ENCODE peak calls at places on chromosomes 12 and 14, in ten cellular contexts. One of them, this sample, is unnamed.
A peak's percentile ranks its signal among the peaks of the same experiment; 100 is the strongest.

GRCh38 chr12:77685112-77685511 is 145.6 kb upstream of the NAV3 start:
- DNase-seq in lower leg skin: peak; percentile 85
- DNase-seq in hepatocyte: peak; percentile 84
- DNase-seq in mesendoderm: peak; percentile 71
- DNase-seq in transverse colon: peak; percentile 47
- DNase-seq in A549: peak; percentile 13
- DNase-seq in lower lobe of right lung: no peak
- DNase-seq in tibial artery: peak; percentile 31
- DNase-seq in mammary epithelial cell: peak; percentile 60
- DNase-seq in SJCRH30: peak; percentile 58
- DNase-seq in this sample: peak; percentile 88

GRCh38 chr14:84785997-84786396 is 743.9 kb upstream of the FLRT2 start:
- DNase-seq in lower leg skin: no peak
- DNase-seq in hepatocyte: no peak
- DNase-seq in mesendoderm: no peak
- DNase-seq in transverse colon: no peak
- DNase-seq in A549: no peak
- DNase-seq in lower lobe of right lung: no peak
- DNase-seq in tibial artery: no peak
- DNase-seq in mammary epithelial cell: no peak
- DNase-seq in SJCRH30: no peak
- DNase-seq in this sample: no peak

GRCh38 chr14:90693413-90693812 is 122.8 kb downstream of the TTC7B start:
- DNase-seq in lower leg skin: no peak
- DNase-seq in hepatocyte: no peak
- DNase-seq in mesendoderm: no peak
- DNase-seq in transverse colon: no peak
- DNase-seq in A549: no peak
- DNase-seq in lower lobe of right lung: no peak
- DNase-seq in tibial artery: no peak
- DNase-seq in mammary epithelial cell: no peak
- DNase-seq in SJCRH30: peak; percentile 71
- DNase-seq in this sample: no peak

GRCh38 chr14:64983439-64984310 is 3.0 kb upstream of the FNTB start:
- DNase-seq in lower leg skin: peak; percentile 76
- DNase-seq in hepatocyte: peak; percentile 79
- DNase-seq in mesendoderm: peak; percentile 60
- DNase-seq in transverse colon: peak; percentile 33
- DNase-seq in A549: peak; percentile 55
- DNase-seq in lower lobe of right lung: no peak
- DNase-seq in tibial artery: no peak
- DNase-seq in mammary epithelial cell: peak; percentile 48
- DNase-seq in SJCRH30: no peak
- DNase-seq in this sample: no peak

GRCh38 chr12:89345830-89346740 is 6.2 kb downstream of the DUSP6 start:
- DNase-seq in lower leg skin: peak; percentile 85
- DNase-seq in hepatocyte: no peak
- DNase-seq in mesendoderm: peak; percentile 96
- DNase-seq in transverse colon: peak; percentile 60
- DNase-seq in A549: no peak
- DNase-seq in lower lobe of right lung: peak; percentile 80
- DNase-seq in tibial artery: peak; percentile 65
- DNase-seq in mammary epithelial cell: peak; percentile 82
- DNase-seq in SJCRH30: peak; percentile 82
- DNase-seq in this sample: peak; percentile 96

GRCh38 chr14:75724414-75725204 is 63.6 kb downstream of the TTLL5 start:
- DNase-seq in lower leg skin: no peak
- DNase-seq in hepatocyte: no peak
- DNase-seq in mesendoderm: no peak
- DNase-seq in transverse colon: no peak
- DNase-seq in A549: no peak
- DNase-seq in lower lobe of right lung: no peak
- DNase-seq in tibial artery: no peak
- DNase-seq in mammary epithelial cell: no peak
- DNase-seq in SJCRH30: no peak
- DNase-seq in this sample: no peak

GRCh38 chr12:104805186-104805585 is 152.9 kb downstream of the SLC41A2 start:
- DNase-seq in lower leg skin: no peak
- DNase-seq in hepatocyte: no peak
- DNase-seq in mesendoderm: no peak
- DNase-seq in transverse colon: no peak
- DNase-seq in A549: no peak
- DNase-seq in lower lobe of right lung: no peak
- DNase-seq in tibial artery: no peak
- DNase-seq in mammary epithelial cell: peak; percentile 79
- DNase-seq in SJCRH30: no peak
- DNase-seq in this sample: no peak

GRCh38 chr12:24360461-24360860 is 411.0 kb upstream of the SOX5 start:
- DNase-seq in lower leg skin: no peak
- DNase-seq in hepatocyte: no peak
- DNase-seq in mesendoderm: no peak
- DNase-seq in transverse colon: no peak
- DNase-seq in A549: no peak
- DNase-seq in lower lobe of right lung: no peak
- DNase-seq in tibial artery: no peak
- DNase-seq in mammary epithelial cell: no peak
- DNase-seq in SJCRH30: no peak
- DNase-seq in this sample: no peak

GRCh38 chr14:34713681-34714319 is 593 bp downstream of the CFL2 start:
- DNase-seq in lower leg skin: no peak
- DNase-seq in hepatocyte: peak; percentile 69
- DNase-seq in mesendoderm: peak; percentile 42
- DNase-seq in transverse colon: peak; percentile 37
- DNase-seq in A549: no peak
- DNase-seq in lower lobe of right lung: peak; percentile 61
- DNase-seq in tibial artery: peak; percentile 47
- DNase-seq in mammary epithelial cell: peak; percentile 56
- DNase-seq in SJCRH30: peak; percentile 18
- DNase-seq in this sample: no peak

GRCh38 chr12:527241-527640 is 67.5 kb downstream of the B4GALNT3 start:
- DNase-seq in lower leg skin: no peak
- DNase-seq in hepatocyte: no peak
- DNase-seq in mesendoderm: no peak
- DNase-seq in transverse colon: no peak
- DNase-seq in A549: no peak
- DNase-seq in lower lobe of right lung: no peak
- DNase-seq in tibial artery: no peak
- DNase-seq in mammary epithelial cell: no peak
- DNase-seq in SJCRH30: no peak
- DNase-seq in this sample: no peak

GRCh38 chr12:98291828-98292227 is 223.6 kb upstream of the TMPO start:
- DNase-seq in lower leg skin: no peak
- DNase-seq in hepatocyte: no peak
- DNase-seq in mesendoderm: peak; percentile 98
- DNase-seq in transverse colon: no peak
- DNase-seq in A549: no peak
- DNase-seq in lower lobe of right lung: no peak
- DNase-seq in tibial artery: no peak
- DNase-seq in mammary epithelial cell: no peak
- DNase-seq in SJCRH30: no peak
- DNase-seq in this sample: peak; percentile 91

GRCh38 chr12:21918456-21918855 is 22.8 kb downstream of the ABCC9 start:
- DNase-seq in lower leg skin: no peak
- DNase-seq in hepatocyte: no peak
- DNase-seq in mesendoderm: no peak
- DNase-seq in transverse colon: no peak
- DNase-seq in A549: no peak
- DNase-seq in lower lobe of right lung: no peak
- DNase-seq in tibial artery: no peak
- DNase-seq in mammary epithelial cell: no peak
- DNase-seq in SJCRH30: no peak
- DNase-seq in this sample: no peak

GRCh38 chr14:35915185-35915584 is 89.0 kb downstream of the BRMS1L start:
- DNase-seq in lower leg skin: no peak
- DNase-seq in hepatocyte: no peak
- DNase-seq in mesendoderm: no peak
- DNase-seq in transverse colon: no peak
- DNase-seq in A549: no peak
- DNase-seq in lower lobe of right lung: no peak
- DNase-seq in tibial artery: no peak
- DNase-seq in mammary epithelial cell: no peak
- DNase-seq in SJCRH30: no peak
- DNase-seq in this sample: no peak

GRCh38 chr12:53060721-53061276 is 10.9 kb downstream of the TNS2 start:
- DNase-seq in lower leg skin: peak; percentile 87
- DNase-seq in hepatocyte: peak; percentile 19
- DNase-seq in mesendoderm: no peak
- DNase-seq in transverse colon: no peak
- DNase-seq in A549: no peak
- DNase-seq in lower lobe of right lung: peak; percentile 64
- DNase-seq in tibial artery: peak; percentile 42
- DNase-seq in mammary epithelial cell: no peak
- DNase-seq in SJCRH30: no peak
- DNase-seq in this sample: no peak

GRCh38 chr12:1630827-1631591 is 2.0 kb downstream of the WNT5B start:
- DNase-seq in lower leg skin: no peak
- DNase-seq in hepatocyte: peak; percentile 72
- DNase-seq in mesendoderm: peak; percentile 80
- DNase-seq in transverse colon: no peak
- DNase-seq in A549: no peak
- DNase-seq in lower lobe of right lung: no peak
- DNase-seq in tibial artery: no peak
- DNase-seq in mammary epithelial cell: no peak
- DNase-seq in SJCRH30: peak; percentile 78
- DNase-seq in this sample: peak; percentile 88

GRCh38 chr12:124940393-124941169 is 26.1 kb upstream of the UBC start:
- DNase-seq in lower leg skin: peak; percentile 98
- DNase-seq in hepatocyte: peak; percentile 95
- DNase-seq in mesendoderm: peak; percentile 97
- DNase-seq in transverse colon: peak; percentile 95
- DNase-seq in A549: peak; percentile 75
- DNase-seq in lower lobe of right lung: peak; percentile 93
- DNase-seq in tibial artery: peak; percentile 92
- DNase-seq in mammary epithelial cell: peak; percentile 88
- DNase-seq in SJCRH30: peak; percentile 90
- DNase-seq in this sample: peak; percentile 98

GRCh38 chr12:46857486-46857885 is 31.7 kb upstream of the SLC38A4 start:
- DNase-seq in lower leg skin: no peak
- DNase-seq in hepatocyte: no peak
- DNase-seq in mesendoderm: no peak
- DNase-seq in transverse colon: no peak
- DNase-seq in A549: no peak
- DNase-seq in lower lobe of right lung: no peak
- DNase-seq in tibial artery: no peak
- DNase-seq in mammary epithelial cell: no peak
- DNase-seq in SJCRH30: no peak
- DNase-seq in this sample: no peak

GRCh38 chr12:14769837-14770494 is 33.3 kb downstream of the WBP11 start:
- DNase-seq in lower leg skin: peak; percentile 96
- DNase-seq in hepatocyte: peak; percentile 89
- DNase-seq in mesendoderm: peak; percentile 95
- DNase-seq in transverse colon: peak; percentile 91
- DNase-seq in A549: peak; percentile 69
- DNase-seq in lower lobe of right lung: peak; percentile 91
- DNase-seq in tibial artery: peak; percentile 78
- DNase-seq in mammary epithelial cell: peak; percentile 83
- DNase-seq in SJCRH30: peak; percentile 57
- DNase-seq in this sample: peak; percentile 97

GRCh38 chr14:44914849-44915248 is 46.9 kb downstream of the KLHL28 start:
- DNase-seq in lower leg skin: no peak
- DNase-seq in hepatocyte: peak; percentile 11
- DNase-seq in mesendoderm: peak; percentile 75
- DNase-seq in transverse colon: no peak
- DNase-seq in A549: no peak
- DNase-seq in lower lobe of right lung: no peak
- DNase-seq in tibial artery: no peak
- DNase-seq in mammary epithelial cell: no peak
- DNase-seq in SJCRH30: no peak
- DNase-seq in this sample: peak; percentile 63

GRCh38 chr12:100518376-100518775 is 44.7 kb downstream of the NR1H4 start:
- DNase-seq in lower leg skin: no peak
- DNase-seq in hepatocyte: no peak
- DNase-seq in mesendoderm: no peak
- DNase-seq in transverse colon: no peak
- DNase-seq in A549: no peak
- DNase-seq in lower lobe of right lung: no peak
- DNase-seq in tibial artery: no peak
- DNase-seq in mammary epithelial cell: no peak
- DNase-seq in SJCRH30: no peak
- DNase-seq in this sample: no peak

GRCh38 chr12:53325539-53326061 is 4.2 kb upstream of the AAAS start:
- DNase-seq in lower leg skin: peak; percentile 88
- DNase-seq in hepatocyte: no peak
- DNase-seq in mesendoderm: peak; percentile 32
- DNase-seq in transverse colon: peak; percentile 35
- DNase-seq in A549: peak; percentile 39
- DNase-seq in lower lobe of right lung: peak; percentile 65
- DNase-seq in tibial artery: no peak
- DNase-seq in mammary epithelial cell: no peak
- DNase-seq in SJCRH30: peak; percentile 28
- DNase-seq in this sample: peak; percentile 80

GRCh38 chr12:75634244-75635222 is 123.1 kb upstream of the KRR1 start:
- DNase-seq in lower leg skin: no peak
- DNase-seq in hepatocyte: no peak
- DNase-seq in mesendoderm: no peak
- DNase-seq in transverse colon: no peak
- DNase-seq in A549: no peak
- DNase-seq in lower lobe of right lung: no peak
- DNase-seq in tibial artery: no peak
- DNase-seq in mammary epithelial cell: no peak
- DNase-seq in SJCRH30: peak; percentile 19
- DNase-seq in this sample: no peak
- H3K4me3 ChIP-seq in lower leg skin: no peak overlapping the region
- H3K4me3 ChIP-seq in hepatocyte: no peak overlapping the region
- H3K4me3 ChIP-seq in mesendoderm: no peak overlapping the region
- H3K4me3 ChIP-seq in transverse colon: no peak overlapping the region
- H3K4me3 ChIP-seq in A549: no peak overlapping the region
- H3K4me3 ChIP-seq in lower lobe of right lung: no peak overlapping the region
- H3K4me3 ChIP-seq in tibial artery: no peak overlapping the region
- H3K4me3 ChIP-seq in mammary epithelial cell: no peak overlapping the region
- H3K4me3 ChIP-seq in SJCRH30: no peak overlapping the region
- H3K4me3 ChIP-seq in this sample: no peak overlapping the region

GRCh38 chr14:104460920-104461651 is 118.5 kb upstream of the C14orf180 start:
- DNase-seq in lower leg skin: peak; percentile 82
- DNase-seq in hepatocyte: peak; percentile 34
- DNase-seq in mesendoderm: peak; percentile 24
- DNase-seq in transverse colon: no peak
- DNase-seq in A549: no peak
- DNase-seq in lower lobe of right lung: peak; percentile 43
- DNase-seq in tibial artery: no peak
- DNase-seq in mammary epithelial cell: no peak
- DNase-seq in SJCRH30: no peak
- DNase-seq in this sample: peak; percentile 86
- H3K4me3 ChIP-seq in lower leg skin: no peak overlapping the region
- H3K4me3 ChIP-seq in hepatocyte: no peak overlapping the region
- H3K4me3 ChIP-seq in mesendoderm: no peak overlapping the region
- H3K4me3 ChIP-seq in transverse colon: no peak overlapping the region
- H3K4me3 ChIP-seq in A549: no peak overlapping the region
- H3K4me3 ChIP-seq in lower lobe of right lung: no peak overlapping the region
- H3K4me3 ChIP-seq in tibial artery: no peak overlapping the region
- H3K4me3 ChIP-seq in mammary epithelial cell: no peak overlapping the region
- H3K4me3 ChIP-seq in SJCRH30: no peak overlapping the region
- H3K4me3 ChIP-seq in this sample: no peak overlapping the region

GRCh38 chr14:24441485-24441884 is 1.1 kb downstream of the SDR39U1 start:
- DNase-seq in lower leg skin: no peak
- DNase-seq in hepatocyte: no peak
- DNase-seq in mesendoderm: no peak
- DNase-seq in transverse colon: no peak
- DNase-seq in A549: no peak
- DNase-seq in lower lobe of right lung: no peak
- DNase-seq in tibial artery: no peak
- DNase-seq in mammary epithelial cell: no peak
- DNase-seq in SJCRH30: no peak
- DNase-seq in this sample: no peak
- H3K4me3 ChIP-seq in lower leg skin: no peak overlapping the region
- H3K4me3 ChIP-seq in hepatocyte: peak overlapping the region; percentile 22
- H3K4me3 ChIP-seq in mesendoderm: no peak overlapping the region
- H3K4me3 ChIP-seq in transverse colon: peak overlapping the region; percentile 57
- H3K4me3 ChIP-seq in A549: peak overlapping the region; percentile 86
- H3K4me3 ChIP-seq in lower lobe of right lung: peak overlapping the region; percentile 82
- H3K4me3 ChIP-seq in tibial artery: peak overlapping the region; percentile 90
- H3K4me3 ChIP-seq in mammary epithelial cell: peak overlapping the region; percentile 60
- H3K4me3 ChIP-seq in SJCRH30: peak overlapping the region; percentile 75
- H3K4me3 ChIP-seq in this sample: peak overlapping the region; percentile 97

GRCh38 chr12:49647280-49647679 is 23.9 kb downstream of the PRPF40B start:
- DNase-seq in lower leg skin: no peak
- DNase-seq in hepatocyte: no peak
- DNase-seq in mesendoderm: peak; percentile 32
- DNase-seq in transverse colon: no peak
- DNase-seq in A549: no peak
- DNase-seq in lower lobe of right lung: no peak
- DNase-seq in tibial artery: no peak
- DNase-seq in mammary epithelial cell: no peak
- DNase-seq in SJCRH30: no peak
- DNase-seq in this sample: no peak
- H3K4me3 ChIP-seq in lower leg skin: no peak overlapping the region
- H3K4me3 ChIP-seq in hepatocyte: no peak overlapping the region
- H3K4me3 ChIP-seq in mesendoderm: no peak overlapping the region
- H3K4me3 ChIP-seq in transverse colon: no peak overlapping the region
- H3K4me3 ChIP-seq in A549: no peak overlapping the region
- H3K4me3 ChIP-seq in lower lobe of right lung: no peak overlapping the region
- H3K4me3 ChIP-seq in tibial artery: no peak overlapping the region
- H3K4me3 ChIP-seq in mammary epithelial cell: no peak overlapping the region
- H3K4me3 ChIP-seq in SJCRH30: no peak overlapping the region
- H3K4me3 ChIP-seq in this sample: no peak overlapping the region

This sample was measured in endodermal cell.